ENCODE peak calls at places on chromosomes 4 and X, in nine cellular contexts. N is heart left ventricle; W is cardiac muscle cell; C is A549; H is MM.1S; V is CD8-positive, alpha-beta memory T cell; Z is heart right ventricle; E is right atrium auricular region; M is left ventricle myocardium inferior. I is an unnamed sample.

GRCh38 chr4:56677673-56678072 is 3.4 kb downstream of the HOPX start:
- DNase-seq in N (no peak), Z (no peak), H (no peak), E (no peak), C (no peak), W (no peak), V (no peak), M (no peak), I (no peak)

GRCh38 chr4:75211422-75211821 is 278.5 kb downstream of the PARM1 start:
- DNase-seq in E (no peak), N (no peak), H (no peak), W (no peak), Z (no peak), M (no peak), C (no peak), V (no peak), I (no peak)

GRCh38 chrX:9342581-9343051 is 122.2 kb upstream of the TBL1X start:
- DNase-seq in M (peak), H (peak), W (peak), E (peak), V (peak), Z (peak), C (peak), N (peak), I (peak)

GRCh38 chr4:123342498-123342897 is 54.1 kb upstream of the SPRY1 start:
- DNase-seq in H (no peak), Z (no peak), N (no peak), W (no peak), C (no peak), V (no peak), E (no peak), M (no peak), I (no peak)

GRCh38 chr4:142563682-142564291 is 282.3 kb downstream of the INPP4B start:
- DNase-seq in N (no peak), E (no peak), H (no peak), W (no peak), V (no peak), Z (no peak), M (no peak), C (peak), I (no peak)

GRCh38 chrX:47232803-47233332 is at the start of gene USP11:
- DNase-seq in N (peak), C (peak), H (no peak), V (peak), E (no peak), M (no peak), Z (peak), W (peak), I (peak)

GRCh38 chr4:74095482-74095881 is 3.5 kb downstream of the CXCL2 start:
- DNase-seq in E (no peak), C (peak), Z (no peak), V (no peak), N (no peak), H (no peak), M (no peak), W (peak), I (no peak)

GRCh38 chrX:120790118-120790517 is 85.5 kb downstream of the CT47B1 start:
- DNase-seq in N (peak), W (peak), C (peak), Z (peak), H (peak), M (no peak), V (no peak), E (no peak), I (peak)

GRCh38 chr4:5719329-5720055 is 8.5 kb downstream of the EVC start:
- DNase-seq in Z (no peak), C (no peak), W (no peak), E (no peak), H (no peak), N (no peak), V (no peak), M (no peak), I (no peak)

GRCh38 chr4:3073158-3074077 is 920 bp downstream of the HTT-AS start:
- DNase-seq in Z (peak), C (no peak), N (peak), V (no peak), H (no peak), M (peak), E (no peak), W (no peak), I (no peak)

GRCh38 chr4:3665360-3665891 is 100.8 kb upstream of the ADRA2C start:
- DNase-seq in M (no peak), H (no peak), E (no peak), C (no peak), N (no peak), W (no peak), V (no peak), Z (no peak), I (no peak)

GRCh38 chr4:175930471-175930870 is 118.4 kb upstream of the GPM6A start:
- DNase-seq in E (no peak), M (no peak), N (no peak), C (no peak), Z (no peak), V (no peak), W (no peak), H (no peak), I (no peak)

GRCh38 chr4:43754566-43754965 is 694.0 kb downstream of the KCTD8 start:
- DNase-seq in H (no peak), Z (no peak), E (no peak), V (no peak), C (no peak), W (no peak), N (no peak), M (no peak), I (no peak)

GRCh38 chr4:8123389-8123788 is 35.2 kb downstream of the ABLIM2 start:
- DNase-seq in H (no peak), E (no peak), Z (peak), V (no peak), W (peak), C (no peak), M (peak), N (peak), I (no peak)

GRCh38 chr4:45554423-45554822 is 569.4 kb downstream of the GABRG1 start:
- DNase-seq in Z (no peak), V (no peak), M (no peak), C (no peak), E (no peak), W (peak), H (no peak), N (no peak), I (no peak)

GRCh38 chrX:96770315-96770714 is 85.7 kb downstream of the DIAPH2 start:
- DNase-seq in M (no peak), Z (no peak), H (peak), W (peak), V (no peak), E (no peak), N (no peak), C (peak), I (no peak)

GRCh38 chr4:7424553-7425111 is 10.1 kb downstream of the PSAPL1 start:
- DNase-seq in N (peak), W (no peak), Z (no peak), H (no peak), V (no peak), C (no peak), M (peak), E (peak), I (no peak)

GRCh38 chrX:56759736-56760409 is 30.8 kb downstream of the NBDY start:
- DNase-seq in Z (no peak), W (no peak), M (no peak), C (no peak), H (peak), E (no peak), V (no peak), N (no peak), I (no peak)

GRCh38 chr4:113483131-113483530 is 278.4 kb downstream of the CAMK2D start:
- DNase-seq in E (no peak), W (no peak), C (no peak), V (no peak), H (no peak), Z (no peak), M (no peak), N (no peak), I (no peak)

GRCh38 chrX:67725471-67725870 is 181.7 kb downstream of the AR start:
- DNase-seq in Z (no peak), V (no peak), N (no peak), E (no peak), W (no peak), C (no peak), H (no peak), M (no peak), I (no peak)

GRCh38 chr4:173121044-173121685 is 47.4 kb upstream of the GALNT7 start:
- DNase-seq in H (peak), E (no peak), W (peak), N (no peak), Z (peak), C (peak), V (no peak), M (no peak), I (no peak)

GRCh38 chr4:124806403-124806802 is 93.9 kb upstream of the ANKRD50 start:
- DNase-seq in M (no peak), C (no peak), V (no peak), Z (no peak), W (no peak), E (no peak), N (no peak), H (no peak), I (no peak)

GRCh38 chr4:140426610-140427103 is 791 bp downstream of the CLGN start:
- DNase-seq in N (peak), C (no peak), V (no peak), W (peak), Z (peak), H (peak), E (no peak), M (peak), I (no peak)

GRCh38 chr4:12178614-12179263 is 750.0 kb upstream of the HS3ST1 start:
- DNase-seq in W (no peak), V (no peak), E (no peak), C (no peak), H (no peak), N (no peak), M (no peak), Z (no peak), I (no peak)

GRCh38 chrX:108396188-108396885 is 41.9 kb downstream of the COL4A6 start:
- DNase-seq in E (no peak), H (no peak), N (no peak), V (no peak), C (peak), Z (no peak), W (no peak), M (no peak), I (no peak)

GRCh38 chrX:10773318-10773717 is 152.9 kb upstream of the MID1 start:
- DNase-seq in Z (no peak), N (no peak), W (no peak), M (no peak), V (no peak), H (no peak), E (no peak), C (no peak), I (no peak)

GRCh38 chr4:74536557-74536956 is 91.6 kb downstream of the AREG start:
- DNase-seq in Z (no peak), H (no peak), V (no peak), C (peak), N (no peak), W (peak), E (no peak), M (no peak), I (no peak)

GRCh38 chr4:2805712-2806391 is 13.0 kb downstream of the SH3BP2 start:
- DNase-seq in W (peak), M (peak), Z (peak), E (no peak), H (no peak), N (peak), C (no peak), V (no peak), I (no peak)

GRCh38 chr4:169174247-169174646 is 96.5 kb downstream of the SH3RF1 start:
- DNase-seq in V (no peak), W (no peak), E (no peak), M (no peak), H (no peak), C (no peak), Z (no peak), N (no peak), I (no peak)

GRCh38 chrX:84248226-84248625 is 60.2 kb upstream of the RPS6KA6 start:
- DNase-seq in V (no peak), W (peak), N (no peak), C (no peak), H (no peak), Z (no peak), E (no peak), M (no peak), I (no peak)

GRCh38 chrX:51891821-51892551 is 1.4 kb upstream of the MAGED1 start:
- DNase-seq in N (peak), C (no peak), V (no peak), H (no peak), M (peak), Z (peak), W (peak), E (peak), I (peak)

GRCh38 chrX:138775501-138775900 is 64.0 kb upstream of the FGF13 start:
- DNase-seq in H (peak), M (no peak), Z (no peak), C (peak), E (no peak), V (no peak), N (no peak), W (peak), I (no peak)

GRCh38 chr4:186134254-186134653 is 29.8 kb downstream of the FAM149A start:
- DNase-seq in E (no peak), H (peak), N (no peak), W (no peak), Z (no peak), V (no peak), M (no peak), C (no peak), I (no peak)

GRCh38 chr4:38730493-38730829 is 52.3 kb downstream of the TLR10 start:
- DNase-seq in N (no peak), V (no peak), H (no peak), C (no peak), E (no peak), M (no peak), Z (no peak), W (no peak), I (no peak)

GRCh38 chrX:39614680-39614998 is 483.1 kb downstream of the BCOR start:
- DNase-seq in H (no peak), W (no peak), M (no peak), Z (no peak), E (no peak), N (no peak), V (no peak), C (no peak), I (no peak)

GRCh38 chrX:110284159-110284558 is 33.7 kb downstream of the AMMECR1 start:
- DNase-seq in C (peak), N (no peak), W (peak), H (no peak), Z (no peak), V (no peak), M (no peak), E (no peak), I (no peak)

GRCh38 chr4:26779224-26779623 is 81.4 kb upstream of the STIM2 start:
- DNase-seq in Z (no peak), E (no peak), C (no peak), H (no peak), W (no peak), V (no peak), N (no peak), M (no peak), I (no peak)

GRCh38 chr4:26782168-26782829 is 78.3 kb upstream of the STIM2 start:
- DNase-seq in C (no peak), V (no peak), H (no peak), M (no peak), W (peak), E (no peak), N (no peak), Z (no peak), I (no peak)

GRCh38 chr4:26779674-26780073 is 81.0 kb upstream of the STIM2 start:
- DNase-seq in E (no peak), W (peak), Z (peak), V (no peak), M (no peak), C (no peak), N (no peak), H (no peak), I (no peak)

GRCh38 chr4:26782830-26783202 is 77.8 kb upstream of the STIM2 start:
- DNase-seq in M (no peak), W (no peak), N (no peak), V (no peak), H (no peak), E (no peak), Z (no peak), C (no peak), I (no peak)

GRCh38 chr4:26780524-26780923 is 80.1 kb upstream of the STIM2 start:
- DNase-seq in H (no peak), Z (no peak), C (no peak), M (no peak), W (peak), E (no peak), N (no peak), V (no peak), I (no peak)
- H3K27ac ChIP-seq in H (no peak), Z (no peak), C (no peak), M (no peak), W (no peak), E (peak), N (no peak), V (no peak), I (no peak)

GRCh38 chr4:1210241-1210841 is 38.0 kb upstream of the SPON2 start:
- DNase-seq in H (no peak), Z (no peak), C (no peak), M (peak), V (no peak), W (no peak), N (no peak), E (no peak), I (peak)

GRCh38 chr4:1211951-1212545 is 36.9 kb downstream of the CTBP1 start:
- DNase-seq in M (peak), E (no peak), C (no peak), V (no peak), W (no peak), N (no peak), H (no peak), Z (no peak), I (no peak)

GRCh38 chr4:1212546-1213335 is 36.2 kb downstream of the CTBP1 start:
- DNase-seq in H (no peak), N (no peak), V (no peak), E (no peak), Z (no peak), C (no peak), M (peak), W (no peak), I (no peak)

GRCh38 chr4:1210971-1211370 is 38.0 kb downstream of the CTBP1 start:
- DNase-seq in N (no peak), M (peak), Z (no peak), H (no peak), V (no peak), E (no peak), W (no peak), C (no peak), I (peak)

DNA sequence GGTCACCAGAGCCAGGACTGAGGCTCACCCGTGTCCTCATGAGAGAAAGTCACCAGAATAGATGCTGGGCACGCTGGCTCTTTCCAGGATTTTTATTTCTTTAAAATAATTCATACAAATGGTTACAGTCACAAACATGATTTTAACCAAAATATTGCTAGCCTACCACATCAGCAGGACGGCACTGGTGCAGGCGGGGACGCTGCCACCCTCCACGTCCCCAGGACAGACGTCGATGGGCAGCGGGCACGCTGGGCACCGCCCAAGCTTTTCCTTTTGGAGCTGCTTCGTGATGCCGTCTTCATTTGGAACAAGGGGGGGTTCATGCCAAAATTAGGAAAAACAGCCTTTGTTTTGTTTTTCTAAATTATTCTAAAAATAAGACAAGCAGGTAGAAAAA is 37.6 kb downstream of the CTBP1 start:
- DNase-seq in V (no peak), M (peak), C (no peak), N (no peak), H (no peak), E (no peak), W (no peak), Z (no peak), I (no peak)
- H3K27ac ChIP-seq in V (no peak), M (peak), C (no peak), N (no peak), H (no peak), E (no peak), W (peak), Z (no peak), I (peak)

GRCh38 chr4:26048962-26049361 is 134.9 kb downstream of the SMIM20 start:
- DNase-seq in Z (no peak), C (no peak), W (peak), H (no peak), M (no peak), N (no peak), V (no peak), E (peak), I (peak)
- H3K27ac ChIP-seq in Z (peak), C (no peak), W (no peak), H (no peak), M (peak), N (no peak), V (no peak), E (peak), I (peak)

GRCh38 chrX:23888887-23889501 is 18.7 kb downstream of the APOO start:
- DNase-seq in M (no peak), N (no peak), E (no peak), H (no peak), Z (no peak), C (peak), V (no peak), W (no peak), I (no peak)
- H3K27ac ChIP-seq in M (peak), N (no peak), E (no peak), H (no peak), Z (no peak), C (peak), V (no peak), W (no peak), I (peak)

DNA sequence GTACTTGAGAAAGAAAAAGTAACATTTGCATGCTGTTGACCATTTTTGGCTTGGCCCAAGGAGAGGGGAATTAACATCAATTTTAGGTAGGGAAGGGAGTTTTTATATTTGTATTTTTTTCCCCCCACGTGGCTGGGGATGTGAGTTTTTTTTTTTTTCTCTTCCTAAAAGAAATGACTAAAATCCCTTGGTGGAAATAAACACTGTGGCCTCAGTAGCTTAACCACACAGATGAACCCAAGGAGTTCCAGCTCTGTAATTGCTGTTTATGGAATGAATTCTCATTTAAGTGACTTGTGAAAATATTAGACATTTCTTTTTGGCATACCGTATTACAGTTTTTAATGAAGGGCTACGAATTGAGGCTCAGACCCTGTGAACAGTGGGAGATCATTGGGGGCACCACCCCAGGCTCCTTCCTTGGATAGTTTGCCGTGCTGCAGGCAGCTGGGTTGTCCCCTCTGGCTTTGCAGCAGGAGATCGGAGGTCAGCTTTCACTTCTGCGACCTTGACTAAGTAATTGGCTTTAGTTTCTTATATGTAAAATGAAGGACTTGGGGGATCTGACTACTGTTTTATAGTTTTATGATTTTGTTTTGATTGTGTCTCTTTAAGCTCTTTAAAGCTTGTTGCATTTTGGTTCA is 116.2 kb downstream of the ARHGAP10 start:
- DNase-seq in W (no peak), M (no peak), Z (no peak), C (no peak), V (no peak), E (no peak), N (no peak), H (no peak), I (no peak)
- H3K27ac ChIP-seq in W (no peak), M (peak), Z (peak), C (no peak), V (no peak), E (peak), N (peak), H (no peak), I (peak)

DNA sequence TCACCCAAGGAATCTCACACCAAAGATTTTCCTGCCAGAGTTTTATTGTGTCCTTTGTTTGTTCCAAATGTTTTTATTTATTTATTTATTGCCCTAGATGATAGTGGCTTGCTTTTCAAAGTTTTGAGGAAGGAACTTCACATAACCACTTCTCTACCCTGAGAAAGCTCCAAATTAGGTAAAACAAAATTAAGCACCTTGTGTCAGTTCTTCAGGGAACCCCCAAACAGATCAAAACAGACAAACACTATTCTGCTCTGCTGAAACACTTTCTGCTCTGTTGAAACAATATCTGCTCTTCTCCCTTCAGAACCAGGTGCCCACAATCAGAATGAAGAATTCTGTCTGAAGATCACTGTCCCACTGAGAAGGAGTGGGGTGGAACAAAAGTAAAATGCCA is 16.5 kb upstream of the CYBB start:
- DNase-seq in N (no peak), E (no peak), H (no peak), Z (no peak), M (no peak), W (no peak), C (no peak), V (no peak), I (no peak)
- H3K27ac ChIP-seq in N (no peak), E (no peak), H (no peak), Z (no peak), M (no peak), W (no peak), C (no peak), V (no peak), I (no peak)